ENCODE peak calls at places on chromosomes 1 and 21, in nine cellular contexts. J is EL; B is RPMI8226; K is M059J; C is gastrocnemius medialis; L is iPS-NIHi11; S is activated T-helper 1 cell treated with anti-CD3 and anti-CD28 coated beads, Interleukin-12 subunit alpha, Interleukin-12 subunit beta, Interleukin-2, Interleukin-4 antibody, amounts not matched to agents 30 ng/mL and 10 ng/mL and 1 ng/mL, durations not matched to agents 14 hours and 24 hours and 36 hours; A is CD8-positive, alpha-beta T cell; I is body of pancreas. Y is an unnamed sample.

GRCh38 chr1:1005774-1006304 is 5.9 kb upstream of the HES4 start:
- DNase-seq in J (no peak), B (no peak), K (no peak), C (no peak), L (no peak), S (no peak), A (no peak), I (no peak), Y (no peak)

GRCh38 chr1:116297495-116298212 is 75.4 kb upstream of the ATP1A1 start:
- DNase-seq in J (no peak), B (no peak), K (no peak), C (no peak), L (no peak), S (no peak), A (no peak), I (no peak), Y (no peak)

GRCh38 chr1:199508653-199509052 is 518.9 kb upstream of the NR5A2 start:
- DNase-seq in J (no peak), B (no peak), K (no peak), C (no peak), L (no peak), S (no peak), A (no peak), I (no peak), Y (peak; percentile 35)

GRCh38 chr1:111507411-111508201 is 4.2 kb upstream of the ADORA3 start:
- DNase-seq in J (peak; percentile 82), B (peak; percentile 86), K (peak; percentile 92), C (peak; percentile 47), L (peak; percentile 62), S (peak; percentile 52), A (peak; percentile 62), I (peak; percentile 61), Y (peak; percentile 56)

GRCh38 chr1:19074902-19075721 is 118.6 kb upstream of the IFFO2 start:
- DNase-seq in J (no peak), B (no peak), K (no peak), C (peak; percentile 82), L (no peak), S (no peak), A (no peak), I (peak; percentile 75), Y (no peak)

GRCh38 chr1:64137569-64137936 is 65.9 kb upstream of the UBE2U start:
- DNase-seq in J (no peak), B (no peak), K (no peak), C (no peak), L (no peak), S (no peak), A (no peak), I (no peak), Y (no peak)

GRCh38 chr1:7589080-7589735 is 181.9 kb upstream of the VAMP3 start:
- DNase-seq in J (no peak), B (no peak), K (no peak), C (no peak), L (no peak), S (no peak), A (no peak), I (no peak), Y (no peak)

GRCh38 chr1:178275083-178275482 is 181.2 kb downstream of the RASAL2 start:
- DNase-seq in J (peak; percentile 33), B (no peak), K (no peak), C (no peak), L (no peak), S (no peak), A (no peak), I (no peak), Y (no peak)

GRCh38 chr1:202251424-202252256 is 58.0 kb downstream of the LGR6 start:
- DNase-seq in J (no peak), B (no peak), K (no peak), C (no peak), L (no peak), S (no peak), A (no peak), I (no peak), Y (no peak)

GRCh38 chr1:16076003-16076870 is 2.8 kb upstream of the FAM131C start:
- DNase-seq in J (peak; percentile 95), B (no peak), K (peak; percentile 98), C (no peak), L (no peak), S (no peak), A (no peak), I (no peak), Y (peak; percentile 65)

GRCh38 chr21:15992171-15992570 is 262.4 kb downstream of the USP25 start:
- DNase-seq in J (peak; percentile 67), B (no peak), K (peak; percentile 85), C (no peak), L (no peak), S (no peak), A (no peak), I (no peak), Y (no peak)

GRCh38 chr1:166789286-166789685 is 50.0 kb upstream of the POGK start:
- DNase-seq in J (no peak), B (no peak), K (no peak), C (no peak), L (no peak), S (no peak), A (no peak), I (no peak), Y (no peak)

GRCh38 chr21:33058468-33059318 is 11.2 kb upstream of the OLIG1 start:
- DNase-seq in J (no peak), B (peak; percentile 67), K (no peak), C (peak; percentile 35), L (no peak), S (no peak), A (no peak), I (peak; percentile 51), Y (no peak)

GRCh38 chr1:75203415-75204277 is 69.5 kb downstream of the LHX8 start:
- DNase-seq in J (peak; percentile 21), B (peak; percentile 30), K (peak; percentile 50), C (no peak), L (peak; percentile 38), S (no peak), A (no peak), I (peak; percentile 6), Y (peak; percentile 51)

GRCh38 chr1:232571523-232571922 is 58.4 kb downstream of the SIPA1L2 start:
- DNase-seq in J (no peak), B (no peak), K (peak; percentile 75), C (no peak), L (no peak), S (no peak), A (no peak), I (no peak), Y (no peak)

GRCh38 chr21:46156678-46157077 is 1.3 kb upstream of the FTCD start:
- DNase-seq in J (no peak), B (no peak), K (no peak), C (no peak), L (no peak), S (no peak), A (no peak), I (no peak), Y (no peak)

GRCh38 chr21:46111857-46112730 is 14.2 kb downstream of the COL6A2 start:
- DNase-seq in J (no peak), B (no peak), K (no peak), C (peak; percentile 0), L (no peak), S (no peak), A (peak; percentile 13), I (peak; percentile 4), Y (no peak)

GRCh38 chr1:74771913-74772515 is 39.1 kb downstream of the TYW3 start:
- DNase-seq in J (peak; percentile 34), B (peak; percentile 54), K (peak; percentile 66), C (no peak), L (peak; percentile 37), S (no peak), A (no peak), I (peak; percentile 7), Y (peak; percentile 41)

GRCh38 chr1:6111991-6112689 is 66.5 kb downstream of the KCNAB2 start:
- DNase-seq in J (no peak), B (no peak), K (no peak), C (no peak), L (no peak), S (no peak), A (no peak), I (no peak), Y (peak; percentile 24)

GRCh38 chr1:146049436-146049835 is 27.9 kb upstream of the HJV start:
- DNase-seq in J (no peak), B (no peak), K (no peak), C (no peak), L (no peak), S (no peak), A (no peak), I (no peak), Y (no peak)

GRCh38 chr1:7113822-7114221 is 328.6 kb downstream of the CAMTA1 start:
- DNase-seq in J (no peak), B (no peak), K (no peak), C (no peak), L (no peak), S (no peak), A (no peak), I (no peak), Y (no peak)

GRCh38 chr21:36297938-36298572 is 21.9 kb upstream of the MORC3 start:
- DNase-seq in J (peak; percentile 10), B (peak; percentile 90), K (no peak), C (peak; percentile 37), L (no peak), S (peak; percentile 70), A (peak; percentile 82), I (peak; percentile 41), Y (peak; percentile 55)

GRCh38 chr1:87706198-87706597 is 377.5 kb downstream of the LMO4 start:
- DNase-seq in J (peak; percentile 55), B (no peak), K (no peak), C (no peak), L (no peak), S (no peak), A (no peak), I (no peak), Y (no peak)

GRCh38 chr1:209717818-209718217 is 13.2 kb downstream of the HSD11B1 start:
- DNase-seq in J (no peak), B (no peak), K (no peak), C (no peak), L (no peak), S (no peak), A (no peak), I (no peak), Y (no peak)

GRCh38 chr1:11920239-11920903 is 5.9 kb downstream of the KIAA2013 start:
- DNase-seq in J (no peak), B (no peak), K (no peak), C (no peak), L (no peak), S (no peak), A (no peak), I (peak; percentile 62), Y (no peak)

GRCh38 chr1:212432163-212432705 is 486 bp upstream of the NENF start:
- DNase-seq in J (no peak), B (no peak), K (no peak), C (no peak), L (no peak), S (no peak), A (no peak), I (no peak), Y (no peak)

GRCh38 chr1:193932979-193933378 is 746.6 kb upstream of the B3GALT2 start:
- DNase-seq in J (no peak), B (no peak), K (no peak), C (no peak), L (no peak), S (no peak), A (no peak), I (no peak), Y (no peak)

GRCh38 chr1:114156538-114157274 is 3.0 kb upstream of the SYT6 start:
- DNase-seq in J (no peak), B (no peak), K (no peak), C (no peak), L (peak; percentile 67), S (no peak), A (no peak), I (no peak), Y (no peak)

GRCh38 chr1:47687618-47687940 is 249.7 kb downstream of the FOXD2 start:
- DNase-seq in J (no peak), B (no peak), K (no peak), C (no peak), L (peak; percentile 53), S (no peak), A (no peak), I (no peak), Y (no peak)

GRCh38 chr1:231778009-231778719 is 151.6 kb downstream of the DISC1 start:
- DNase-seq in J (peak; percentile 30), B (peak; percentile 48), K (peak; percentile 70), C (peak; percentile 44), L (no peak), S (no peak), A (no peak), I (peak; percentile 9), Y (peak; percentile 86)

GRCh38 chr1:203628997-203629508 is 2.4 kb downstream of the ATP2B4 start:
- DNase-seq in J (no peak), B (peak; percentile 72), K (no peak), C (no peak), L (no peak), S (no peak), A (peak; percentile 24), I (peak; percentile 14), Y (no peak)